ENCODE peak calls at places on chromosomes 12 and 14, in ten cellular contexts. W, Q, P, A, N, U, I, L, T and H are unnamed samples. For H3K4me1 and H3K9me3, the result is how much of the 10 kb centered on the place peaks cover.

GRCh38 chr12:4562034-4562657 is at the start of gene DYRK4:
- DNase-seq in P (peak), W (no peak), I (peak), T (peak), U (peak), A (no peak), Q (peak), L (no peak), N (no peak), H (peak)

GRCh38 chr12:88188180-88188579 is 46.1 kb downstream of the TMTC3 start:
- DNase-seq in Q (no peak), P (no peak), N (no peak), T (no peak), U (no peak), W (no peak), A (no peak), I (no peak), L (no peak), H (no peak)

GRCh38 chr12:52756281-52756960 is 20.7 kb downstream of the KRT76 start:
- DNase-seq in W (no peak), T (no peak), I (no peak), U (no peak), Q (no peak), A (no peak), P (no peak), L (no peak), N (no peak), H (no peak)

GRCh38 chr12:49969027-49969426 is 3.7 kb upstream of the AQP6 start:
- DNase-seq in I (no peak), W (no peak), N (no peak), L (no peak), U (no peak), Q (no peak), A (no peak), P (no peak), T (peak), H (no peak)

GRCh38 chr12:10454531-10454930 is 1.4 kb upstream of the KLRC1 start:
- DNase-seq in P (no peak), Q (no peak), U (no peak), T (no peak), L (no peak), W (no peak), N (no peak), A (no peak), I (no peak), H (no peak)

GRCh38 chr14:99759546-99759925 is 33.7 kb upstream of the EML1 start:
- DNase-seq in P (no peak), N (no peak), U (no peak), W (no peak), A (no peak), I (no peak), Q (no peak), T (peak), L (no peak), H (peak)

GRCh38 chr14:102979406-102979805 is 56.9 kb downstream of the AMN start:
- DNase-seq in Q (no peak), T (no peak), N (no peak), P (no peak), I (no peak), W (no peak), U (no peak), A (no peak), L (no peak), H (no peak)

GRCh38 chr12:29157486-29157946 is 8.4 kb downstream of the FAR2 start:
- DNase-seq in L (no peak), I (no peak), W (no peak), P (no peak), A (no peak), T (no peak), Q (no peak), N (no peak), U (no peak), H (no peak)

GRCh38 chr12:7188557-7189397 is 709 bp upstream of the PEX5 start:
- DNase-seq in L (peak), W (peak), T (peak), A (peak), I (peak), N (peak), Q (peak), U (peak), P (peak), H (peak)

GRCh38 chr12:108576660-108577234 is 14.4 kb downstream of the ISCU start:
- DNase-seq in Q (no peak), W (no peak), U (no peak), A (no peak), I (no peak), P (no peak), N (no peak), L (no peak), T (no peak), H (peak)

GRCh38 chr14:74514471-74514932 is 20.9 kb downstream of the ISCA2 start:
- DNase-seq in U (no peak), T (peak), W (peak), I (no peak), P (peak), Q (no peak), N (no peak), A (no peak), L (no peak), H (peak)
- H3K4me3 ChIP-seq in U (no peak), T (no peak), W (no peak), I (no peak), P (no peak), Q (no peak), N (no peak), A (no peak), L (no peak), H (no peak)

GRCh38 chr12:123076604-123077297 is 74.1 kb downstream of the PITPNM2 start:
- DNase-seq in U (peak), P (no peak), N (peak), A (peak), W (no peak), Q (no peak), L (peak), T (no peak), I (no peak), H (no peak)

GRCh38 chr12:123073962-123074801 is 76.7 kb downstream of the PITPNM2 start:
- DNase-seq in U (peak), T (no peak), A (no peak), Q (no peak), N (no peak), I (no peak), W (no peak), P (no peak), L (no peak), H (no peak)

GRCh38 chr12:123075591-123076171 is 75.2 kb downstream of the PITPNM2 start:
- DNase-seq in A (peak), Q (no peak), N (peak), P (no peak), I (peak), T (no peak), L (peak), U (peak), W (peak), H (no peak)

GRCh38 chr12:123077298-123078113 is 73.4 kb downstream of the PITPNM2 start:
- DNase-seq in I (no peak), L (no peak), U (peak), A (no peak), T (no peak), W (no peak), N (no peak), P (no peak), Q (no peak), H (no peak)

DNA sequence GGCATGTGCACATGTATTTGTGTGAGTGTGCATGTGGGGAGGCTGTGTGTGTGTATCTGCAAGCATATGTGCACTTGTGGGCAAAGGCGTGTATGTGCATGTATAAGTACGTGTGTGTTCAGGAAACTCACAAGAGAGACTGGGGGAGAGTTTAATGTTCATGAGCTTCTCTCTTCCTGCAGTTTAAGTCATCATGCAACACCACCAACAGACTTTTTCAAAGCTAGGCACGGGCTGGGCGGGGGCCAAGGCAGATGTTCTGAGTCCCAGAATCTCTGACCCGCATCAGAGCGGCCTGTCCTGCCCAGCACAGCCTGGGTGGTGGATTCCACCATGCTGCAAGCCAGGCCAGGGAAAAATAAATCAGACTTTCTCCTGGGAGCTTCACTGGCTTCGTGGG is 75.8 kb downstream of the PITPNM2 start:
- DNase-seq in A (peak), P (no peak), W (no peak), U (peak), N (peak), L (no peak), I (no peak), Q (no peak), T (no peak), H (no peak)
- H3K4me1 ChIP-seq in A (under half), P (under half), W (under half), U (under half), N (under half), L (under half), I (under half), Q (under half), T (under half), H (under half)

DNA sequence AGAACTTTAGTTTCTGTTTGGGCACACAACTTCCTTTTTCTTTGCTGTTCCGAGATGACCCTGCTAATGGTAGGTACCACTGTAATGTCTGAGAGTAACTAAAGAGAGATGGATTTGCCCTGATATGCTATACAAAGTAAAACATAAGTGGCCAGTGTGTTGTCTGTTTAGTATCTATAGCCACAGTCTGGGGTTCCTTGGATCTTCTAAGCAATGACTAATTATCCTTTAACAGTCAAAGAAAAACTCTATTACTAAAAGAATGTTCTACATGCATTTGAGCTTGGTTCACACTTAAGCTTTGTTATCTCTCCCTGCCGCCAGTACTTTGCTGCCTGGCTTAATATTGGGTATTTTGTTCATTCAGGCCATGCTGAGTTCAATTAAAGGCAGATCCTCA is 1051.9 kb upstream of the FLRT2 start:
- DNase-seq in A (no peak), P (no peak), Q (no peak), T (no peak), I (no peak), L (no peak), W (no peak), U (no peak), N (no peak), H (no peak)
- H3K9me3 ChIP-seq in A (under half), P (under half), Q (under half), T (under half), I (under half), L (under half), W (under half), U (under half), N (under half), H (under half)

GRCh38 chr12:20421338-20421890 is 53.1 kb downstream of the PDE3A start:
- DNase-seq in U (no peak), T (no peak), A (no peak), L (no peak), N (no peak), I (no peak), Q (no peak), P (no peak), W (no peak), H (no peak)

GRCh38 chr12:20415013-20415412 is 46.7 kb downstream of the PDE3A start:
- DNase-seq in P (peak), Q (no peak), U (no peak), T (no peak), L (no peak), W (no peak), I (no peak), N (no peak), A (no peak), H (no peak)

GRCh38 chr12:20415641-20416040 is 47.3 kb downstream of the PDE3A start:
- DNase-seq in I (no peak), Q (no peak), W (no peak), P (no peak), T (no peak), N (no peak), L (no peak), U (no peak), A (no peak), H (no peak)

GRCh38 chr12:20423557-20423956 is 55.2 kb downstream of the PDE3A start:
- DNase-seq in W (no peak), I (no peak), L (no peak), Q (no peak), T (no peak), U (no peak), A (no peak), N (no peak), P (no peak), H (no peak)

DNA sequence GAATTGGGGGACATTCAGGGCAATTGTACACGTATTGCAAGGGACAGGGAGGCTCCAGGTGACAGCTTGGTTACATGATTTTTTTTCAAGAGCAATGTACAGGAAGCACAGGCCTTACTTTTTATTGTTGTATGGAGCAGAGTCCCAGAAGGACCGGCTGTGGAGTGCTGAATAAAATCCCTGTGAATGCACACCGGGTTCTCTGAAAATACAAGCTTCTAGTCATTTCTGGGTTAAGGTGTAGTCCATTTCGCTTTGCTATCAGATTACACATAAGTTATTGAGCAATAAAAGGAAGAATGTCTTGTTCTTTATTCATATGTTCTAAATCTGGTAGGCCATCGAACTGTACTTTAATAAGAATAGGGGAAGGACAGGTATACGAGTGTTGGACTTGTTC is 52.2 kb downstream of the PDE3A start:
- DNase-seq in Q (no peak), A (no peak), W (no peak), T (no peak), U (no peak), I (no peak), L (no peak), P (no peak), N (no peak), H (no peak)
- H3K4me3 ChIP-seq in Q (no peak), A (no peak), W (no peak), T (no peak), U (no peak), I (no peak), L (no peak), P (no peak), N (no peak), H (no peak)

GRCh38 chr14:50001146-50001998 is 108.5 kb downstream of the ARF6 start:
- DNase-seq in A (peak), I (no peak), T (peak), U (no peak), Q (peak), P (peak), L (peak), N (peak), W (peak), H (peak)

GRCh38 chr14:50001999-50002925 is 109.4 kb downstream of the ARF6 start:
- DNase-seq in L (peak), T (no peak), Q (peak), U (no peak), I (no peak), A (peak), P (peak), N (peak), W (no peak), H (no peak)

GRCh38 chr14:50000215-50001145 is 107.6 kb downstream of the ARF6 start:
- DNase-seq in W (no peak), U (peak), N (peak), P (peak), Q (peak), I (peak), A (peak), T (peak), L (peak), H (peak)

GRCh38 chr14:50003213-50004021 is 110.5 kb downstream of the ARF6 start:
- DNase-seq in T (peak), W (peak), N (peak), L (peak), A (peak), U (peak), P (peak), Q (peak), I (no peak), H (peak)

GRCh38 chr14:50002926-50003212 is 110.0 kb downstream of the ARF6 start:
- DNase-seq in Q (no peak), I (no peak), P (no peak), L (no peak), W (no peak), A (no peak), T (no peak), U (no peak), N (no peak), H (no peak)
- H3K4me1 ChIP-seq in Q (under half), I (under half), P (half or more), L (under half), W (half or more), A (half or more), T (half or more), U (under half), N (half or more), H (half or more)

DNA sequence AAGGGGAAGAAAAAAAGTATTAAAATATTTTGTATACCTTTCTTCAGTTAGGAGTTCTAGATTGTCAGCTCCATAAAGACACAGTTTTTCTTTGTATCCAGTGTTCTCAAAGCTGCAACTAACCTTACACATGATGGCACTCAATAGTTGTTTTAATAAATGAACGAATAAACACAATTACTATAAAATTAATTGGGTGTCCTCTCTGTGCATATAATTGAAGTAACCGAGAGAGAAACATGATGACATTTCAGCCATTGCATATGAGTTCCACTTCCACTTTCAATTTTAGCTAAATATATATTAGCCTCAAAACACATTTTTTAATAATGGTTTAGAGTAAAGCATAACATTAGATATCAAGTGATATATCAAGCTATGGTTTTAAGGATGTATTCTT is 671.2 kb downstream of the LRFN5 start:
- DNase-seq in W (no peak), N (no peak), Q (no peak), U (no peak), I (no peak), A (no peak), P (no peak), T (no peak), L (no peak), H (no peak)
- H3K9me3 ChIP-seq in W (under half), N (under half), Q (under half), U (under half), I (under half), A (under half), P (under half), T (under half), L (under half), H (under half)

GRCh38 chr14:61252354-61253063 is 28.6 kb downstream of the TMEM30B start:
- DNase-seq in L (peak), U (no peak), A (peak), Q (peak), W (peak), T (peak), P (peak), I (peak), N (peak), H (peak)
- H3K4me3 ChIP-seq in L (no peak), U (no peak), A (no peak), Q (no peak), W (no peak), T (no peak), P (no peak), I (no peak), N (no peak), H (no peak)